ENCODE peak calls at places on chromosomes 4 and X, in five cellular contexts. One of them, this sample, is unnamed.

GRCh38 chr4:94714360-94714759 is 43.4 kb upstream of the BMPR1B start:
- DNase-seq in WTC11: no peak
- DNase-seq in HFF-Myc: no peak
- DNase-seq in Caki2: no peak
- DNase-seq in NCI-H1694 treated with DMSO at 0.1 percent for 48 hours: no peak
- DNase-seq in this sample: no peak

GRCh38 chrX:103565752-103566151 is 19.6 kb upstream of the TCEAL4 start:
- DNase-seq in WTC11: no peak
- DNase-seq in HFF-Myc: no peak
- DNase-seq in Caki2: no peak
- DNase-seq in NCI-H1694 treated with DMSO at 0.1 percent for 48 hours: no peak
- DNase-seq in this sample: no peak

GRCh38 chr4:24229976-24230375 is 340.1 kb upstream of the PPARGC1A start:
- DNase-seq in WTC11: no peak
- DNase-seq in HFF-Myc: no peak
- DNase-seq in Caki2: no peak
- DNase-seq in NCI-H1694 treated with DMSO at 0.1 percent for 48 hours: no peak
- DNase-seq in this sample: no peak

GRCh38 chrX:3145716-3146115 is 104.4 kb downstream of the ARSF start:
- DNase-seq in WTC11: no peak
- DNase-seq in HFF-Myc: no peak
- DNase-seq in Caki2: no peak
- DNase-seq in NCI-H1694 treated with DMSO at 0.1 percent for 48 hours: no peak
- DNase-seq in this sample: no peak

GRCh38 chr4:168124008-168124641 is 31.8 kb downstream of the ANXA10 start:
- DNase-seq in WTC11: no peak
- DNase-seq in HFF-Myc: no peak
- DNase-seq in Caki2: no peak
- DNase-seq in NCI-H1694 treated with DMSO at 0.1 percent for 48 hours: no peak
- DNase-seq in this sample: no peak

GRCh38 chr4:168488800-168489404 is 8.0 kb upstream of the PALLD start:
- DNase-seq in WTC11: no peak
- DNase-seq in HFF-Myc: no peak
- DNase-seq in Caki2: no peak
- DNase-seq in NCI-H1694 treated with DMSO at 0.1 percent for 48 hours: no peak
- DNase-seq in this sample: no peak

GRCh38 chr4:121139533-121140222 is 24.4 kb downstream of the TNIP3 start:
- DNase-seq in WTC11: no peak
- DNase-seq in HFF-Myc: peak; percentile 82
- DNase-seq in Caki2: no peak
- DNase-seq in NCI-H1694 treated with DMSO at 0.1 percent for 48 hours: no peak
- DNase-seq in this sample: no peak

GRCh38 chr4:134952775-134953174 is 751.2 kb upstream of the PABPC4L start:
- DNase-seq in WTC11: no peak
- DNase-seq in HFF-Myc: no peak
- DNase-seq in Caki2: no peak
- DNase-seq in NCI-H1694 treated with DMSO at 0.1 percent for 48 hours: no peak
- DNase-seq in this sample: no peak

GRCh38 chr4:140367738-140368137 is 5.7 kb upstream of the SCOC start:
- DNase-seq in WTC11: no peak
- DNase-seq in HFF-Myc: no peak
- DNase-seq in Caki2: peak; percentile 42
- DNase-seq in NCI-H1694 treated with DMSO at 0.1 percent for 48 hours: no peak
- DNase-seq in this sample: no peak

GRCh38 chr4:174119051-174119450 is 164.4 kb downstream of the FBXO8 start:
- DNase-seq in WTC11: no peak
- DNase-seq in HFF-Myc: peak; percentile 17
- DNase-seq in Caki2: peak; percentile 28
- DNase-seq in NCI-H1694 treated with DMSO at 0.1 percent for 48 hours: no peak
- DNase-seq in this sample: no peak

GRCh38 chr4:31291238-31291637 is 571.1 kb downstream of the PCDH7 start:
- DNase-seq in WTC11: no peak
- DNase-seq in HFF-Myc: no peak
- DNase-seq in Caki2: no peak
- DNase-seq in NCI-H1694 treated with DMSO at 0.1 percent for 48 hours: no peak
- DNase-seq in this sample: no peak

GRCh38 chrX:76428243-76429130 is 977 bp downstream of the MAGEE1 start:
- DNase-seq in WTC11: peak; percentile 16
- DNase-seq in HFF-Myc: no peak
- DNase-seq in Caki2: no peak
- DNase-seq in NCI-H1694 treated with DMSO at 0.1 percent for 48 hours: no peak
- DNase-seq in this sample: no peak

GRCh38 chr4:119748853-119749252 is 120.2 kb upstream of the PDE5A start:
- DNase-seq in WTC11: no peak
- DNase-seq in HFF-Myc: no peak
- DNase-seq in Caki2: no peak
- DNase-seq in NCI-H1694 treated with DMSO at 0.1 percent for 48 hours: no peak
- DNase-seq in this sample: no peak

GRCh38 chr4:92101609-92102231 is 202.0 kb upstream of the GRID2 start:
- DNase-seq in WTC11: no peak
- DNase-seq in HFF-Myc: no peak
- DNase-seq in Caki2: no peak
- DNase-seq in NCI-H1694 treated with DMSO at 0.1 percent for 48 hours: no peak
- DNase-seq in this sample: no peak

GRCh38 chrX:130301405-130301804 is 32.7 kb upstream of the ZNF280C start:
- DNase-seq in WTC11: no peak
- DNase-seq in HFF-Myc: no peak
- DNase-seq in Caki2: no peak
- DNase-seq in NCI-H1694 treated with DMSO at 0.1 percent for 48 hours: no peak
- DNase-seq in this sample: no peak